ENCODE peak calls at places on chromosomes 2 and 18, in ten cellular contexts. G, O, B, X, H, L, W, K, Y and R are unnamed samples.

GRCh38 chr2:110691612-110692258 is 13.9 kb upstream of the BUB1 start:
- DNase-seq in G (no peak), O (no peak), B (no peak), X (no peak), H (no peak), L (no peak), W (no peak), K (no peak), Y (no peak), R (no peak)

GRCh38 chr2:173667415-173667814 is 297.8 kb downstream of the SP3 start:
- DNase-seq in G (no peak), O (no peak), B (no peak), X (no peak), H (no peak), L (no peak), W (no peak), K (no peak), Y (no peak), R (no peak)

GRCh38 chr2:182639971-182640370 is 76.1 kb upstream of the DNAJC10 start:
- DNase-seq in G (no peak), O (no peak), B (no peak), X (no peak), H (no peak), L (no peak), W (no peak), K (no peak), Y (no peak), R (no peak)

GRCh38 chr2:25305197-25305596 is 36.5 kb downstream of the DNMT3A start:
- DNase-seq in G (no peak), O (no peak), B (no peak), X (no peak), H (no peak), L (no peak), W (no peak), K (no peak), Y (no peak), R (no peak)

GRCh38 chr18:60872434-60872833 is 460.8 kb upstream of the CDH20 start:
- DNase-seq in G (no peak), O (no peak), B (no peak), X (no peak), H (no peak), L (no peak), W (no peak), K (no peak), Y (no peak), R (no peak)

GRCh38 chr2:24543252-24543651 is 52.2 kb downstream of the NCOA1 start:
- DNase-seq in G (no peak), O (no peak), B (no peak), X (no peak), H (no peak), L (no peak), W (no peak), K (no peak), Y (no peak), R (no peak)

GRCh38 chr18:42635378-42636048 is 480.0 kb downstream of the RIT2 start:
- DNase-seq in G (peak; percentile 7), O (no peak), B (no peak), X (no peak), H (peak; percentile 37), L (no peak), W (no peak), K (no peak), Y (no peak), R (no peak)

GRCh38 chr18:58539659-58540380 is 89.1 kb downstream of the ALPK2 start:
- DNase-seq in G (no peak), O (no peak), B (no peak), X (no peak), H (no peak), L (no peak), W (no peak), K (no peak), Y (no peak), R (no peak)

GRCh38 chr2:46490521-46491141 is 11.3 kb downstream of the TMEM247 start:
- DNase-seq in G (no peak), O (no peak), B (peak; percentile 25), X (peak; percentile 70), H (no peak), L (peak; percentile 64), W (peak; percentile 63), K (peak; percentile 76), Y (no peak), R (no peak)

GRCh38 chr2:25341753-25342371 is at the start of gene DNMT3A:
- DNase-seq in G (peak; percentile 94), O (no peak), B (peak; percentile 68), X (peak; percentile 69), H (peak; percentile 77), L (peak; percentile 60), W (peak; percentile 84), K (peak; percentile 84), Y (no peak), R (peak; percentile 93)

GRCh38 chr2:46528880-46529279 is 49.5 kb downstream of the TMEM247 start:
- DNase-seq in G (no peak), O (no peak), B (no peak), X (no peak), H (no peak), L (no peak), W (no peak), K (no peak), Y (peak; percentile 75), R (no peak)

GRCh38 chr18:43420950-43421349 is 143.7 kb upstream of the SYT4 start:
- DNase-seq in G (no peak), O (no peak), B (no peak), X (no peak), H (peak; percentile 31), L (no peak), W (no peak), K (no peak), Y (no peak), R (no peak)

GRCh38 chr18:68152770-68153169 is 562.1 kb downstream of the TMX3 start:
- DNase-seq in G (no peak), O (no peak), B (no peak), X (no peak), H (peak; percentile 17), L (no peak), W (no peak), K (no peak), Y (peak; percentile 77), R (peak; percentile 21)

GRCh38 chr2:16666453-16666801 is 793 bp upstream of the CYRIA start:
- DNase-seq in G (no peak), O (no peak), B (no peak), X (peak; percentile 80), H (no peak), L (no peak), W (no peak), K (no peak), Y (peak; percentile 91), R (no peak)

GRCh38 chr2:16663121-16663905 is 2.3 kb downstream of the CYRIA start:
- DNase-seq in G (no peak), O (no peak), B (no peak), X (no peak), H (no peak), L (no peak), W (no peak), K (no peak), Y (peak; percentile 82), R (peak; percentile 62)

GRCh38 chr2:16665746-16666452 is at the start of gene CYRIA:
- DNase-seq in G (peak; percentile 91), O (no peak), B (peak; percentile 77), X (no peak), H (peak; percentile 87), L (peak; percentile 43), W (peak; percentile 85), K (peak; percentile 76), Y (peak; percentile 86), R (peak; percentile 79)

GRCh38 chr2:16664052-16664731 is 1.4 kb downstream of the CYRIA start:
- DNase-seq in G (peak; percentile 77), O (no peak), B (peak; percentile 48), X (peak; percentile 94), H (peak; percentile 37), L (peak; percentile 48), W (no peak), K (no peak), Y (peak; percentile 89), R (peak; percentile 59)

GRCh38 chr2:16664809-16665745 is 557 bp downstream of the CYRIA start:
- DNase-seq in G (no peak), O (no peak), B (no peak), X (no peak), H (no peak), L (peak; percentile 27), W (no peak), K (no peak), Y (peak; percentile 89), R (no peak)
- H3K27ac ChIP-seq in G (peak overlapping the region; percentile 53), O (peak overlapping the region; percentile 50), B (peak overlapping the region; percentile 79), X (no peak overlapping the region), H (no peak overlapping the region), L (peak overlapping the region; percentile 32), W (peak overlapping the region; percentile 79), K (peak overlapping the region; percentile 76), Y (peak overlapping the region; percentile 86), R (peak overlapping the region; percentile 66)

DNA sequence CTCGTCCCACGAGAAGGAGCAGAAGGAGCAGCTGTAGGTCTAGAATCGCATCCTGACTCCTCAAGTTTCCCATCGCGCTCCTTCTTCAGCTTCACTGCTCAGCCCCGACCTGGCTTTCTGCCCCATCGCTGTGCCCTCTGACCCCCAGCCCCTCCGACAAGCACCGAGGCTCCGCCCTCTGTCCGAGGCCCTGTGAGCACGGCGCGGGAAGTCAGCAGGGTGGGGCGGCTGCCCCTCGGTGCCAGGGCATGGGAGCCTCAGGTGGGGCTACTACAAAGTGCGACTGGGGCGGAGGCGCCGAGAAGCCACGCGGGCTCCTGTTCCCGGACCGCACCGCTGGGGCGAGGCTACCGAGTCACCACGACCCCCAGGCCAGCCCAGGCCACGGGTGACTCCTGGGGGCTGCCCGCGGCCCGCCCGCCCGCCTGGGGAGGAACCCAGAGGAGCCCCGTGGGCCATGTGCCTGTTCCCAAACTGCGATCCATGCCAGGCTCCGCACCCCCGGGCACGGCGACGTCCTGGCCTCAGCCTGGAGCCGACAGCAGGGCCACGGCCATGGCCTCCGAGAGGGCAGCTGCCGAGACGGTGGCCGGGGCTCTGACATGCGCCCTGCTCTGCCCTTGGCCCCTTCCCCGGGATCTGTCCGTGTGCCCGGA is 36.6 kb upstream of the ID2 start:
- DNase-seq in G (no peak), O (no peak), B (no peak), X (no peak), H (no peak), L (peak; percentile 13), W (peak; percentile 58), K (no peak), Y (no peak), R (peak; percentile 33)
- TF ChIP-seq CTCF in G (no peak), O (no peak), B (no peak), X (no peak), H (no peak), L (no peak), W (no peak), K (no peak), Y (no peak), R (no peak)

DNA sequence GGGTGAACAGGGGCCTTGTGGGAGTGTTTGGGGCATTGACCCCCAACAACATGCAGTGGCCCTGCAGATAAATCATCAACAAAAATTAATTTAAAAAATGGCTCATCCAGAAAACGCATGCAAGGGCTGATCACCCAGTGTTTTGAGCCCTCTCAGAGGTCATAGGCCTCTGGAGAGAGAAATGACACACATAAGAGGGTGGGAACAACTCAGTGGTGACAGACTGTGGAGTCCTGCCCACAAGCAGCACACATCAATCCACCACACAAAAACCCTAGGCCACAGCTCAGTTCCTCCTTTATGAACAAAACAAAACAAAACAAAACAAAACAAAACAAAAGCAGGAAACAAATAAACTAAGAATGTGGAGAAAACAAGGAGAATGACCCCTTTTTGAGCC is 351.7 kb upstream of the SPHKAP start:
- DNase-seq in G (no peak), O (no peak), B (no peak), X (no peak), H (no peak), L (no peak), W (no peak), K (no peak), Y (no peak), R (no peak)
- H3K9me3 ChIP-seq in G (peaks cover 27% of the 10 kb centered on the region), O (peaks cover 9% of the 10 kb centered on the region), B (peaks cover 6% of the 10 kb centered on the region), X (no peaks in the 10 kb centered on the region), H (peaks cover 23% of the 10 kb centered on the region), L (no peaks in the 10 kb centered on the region), W (peaks cover 6% of the 10 kb centered on the region), K (peaks cover 28% of the 10 kb centered on the region), Y (no peaks in the 10 kb centered on the region), R (peaks cover 47% of the 10 kb centered on the region)

GRCh38 chr2:237591379-237591881 is 896 bp upstream of the RAB17 start:
- DNase-seq in G (no peak), O (no peak), B (peak; percentile 36), X (no peak), H (no peak), L (no peak), W (peak; percentile 84), K (no peak), Y (no peak), R (peak; percentile 53)
- H3K27ac ChIP-seq in G (no peak overlapping the region), O (peak overlapping the region; percentile 52), B (peak overlapping the region; percentile 69), X (no peak overlapping the region), H (no peak overlapping the region), L (no peak overlapping the region), W (peak overlapping the region; percentile 84), K (no peak overlapping the region), Y (no peak overlapping the region), R (peak overlapping the region; percentile 71)